ENCODE peak calls at places on chromosomes 3 and 15, in four cellular contexts. Z, E, L and F are unnamed samples.

GRCh38 chr3:45992820-45993219 is 2.8 kb downstream of the FYCO1 start:
- DNase-seq in Z (no peak), E (no peak), L (no peak), F (no peak)

GRCh38 chr3:122793568-122794416 is at the start of gene HSPBAP1:
- DNase-seq in Z (peak), E (no peak), L (peak), F (peak)

GRCh38 chr3:179731544-179731943 is 78.7 kb downstream of the USP13 start:
- DNase-seq in Z (no peak), E (no peak), L (no peak), F (no peak)

GRCh38 chr15:90730290-90730689 is 13.1 kb downstream of the BLM start:
- DNase-seq in Z (no peak), E (no peak), L (no peak), F (no peak)

GRCh38 chr3:12135029-12135634 is 23.6 kb downstream of the TIMP4 start:
- DNase-seq in Z (no peak), E (no peak), L (peak), F (peak)

GRCh38 chr3:10495003-10495402 is 10.4 kb downstream of the ATP2B2 start:
- DNase-seq in Z (no peak), E (no peak), L (peak), F (no peak)

GRCh38 chr15:34729056-34729455 is 25.7 kb downstream of the GJD2 start:
- DNase-seq in Z (no peak), E (no peak), L (no peak), F (no peak)

GRCh38 chr3:178194547-178194946 is 341.7 kb upstream of the KCNMB2 start:
- DNase-seq in Z (no peak), E (no peak), L (no peak), F (no peak)

GRCh38 chr3:50600841-50601591 is 10.6 kb downstream of the CISH start:
- DNase-seq in Z (peak), E (no peak), L (peak), F (peak)

GRCh38 chr3:105571005-105571404 is 204.3 kb downstream of the ALCAM start:
- DNase-seq in Z (no peak), E (no peak), L (no peak), F (no peak)

GRCh38 chr3:129596194-129597086 is 10.0 kb downstream of the PLXND1 start:
- DNase-seq in Z (peak), E (no peak), L (peak), F (no peak)

GRCh38 chr3:78668302-78668701 is 1099.5 kb downstream of the ROBO1 start:
- DNase-seq in Z (no peak), E (no peak), L (no peak), F (no peak)

GRCh38 chr3:52121459-52121795 is 32.8 kb downstream of the POC1A start:
- DNase-seq in Z (no peak), E (no peak), L (peak), F (no peak)

GRCh38 chr3:171772427-171773056 is 37.7 kb downstream of the PLD1 start:
- DNase-seq in Z (no peak), E (no peak), L (no peak), F (peak)

GRCh38 chr15:38065721-38066120 is 131.3 kb downstream of the TMCO5A start:
- DNase-seq in Z (no peak), E (no peak), L (no peak), F (no peak)

GRCh38 chr15:62856466-62857246 is 185.9 kb upstream of the TPM1 start:
- DNase-seq in Z (no peak), E (no peak), L (no peak), F (no peak)

GRCh38 chr15:24772709-24773373 is 97.3 kb downstream of the NPAP1 start:
- DNase-seq in Z (peak), E (no peak), L (peak), F (peak)

GRCh38 chr15:91562698-91563097 is 290.8 kb upstream of the SLCO3A1 start:
- DNase-seq in Z (no peak), E (no peak), L (no peak), F (no peak)

GRCh38 chr15:71232411-71232810 is 117.1 kb downstream of the THSD4 start:
- DNase-seq in Z (no peak), E (no peak), L (no peak), F (no peak)

GRCh38 chr3:136708339-136708985 is 43.7 kb downstream of the STAG1 start:
- DNase-seq in Z (no peak), E (no peak), L (no peak), F (no peak)

GRCh38 chr3:159150176-159150575 is 348.3 kb downstream of the MFSD1 start:
- DNase-seq in Z (no peak), E (no peak), L (no peak), F (no peak)

GRCh38 chr3:174619244-174619643 is 239.9 kb upstream of the NAALADL2 start:
- DNase-seq in Z (no peak), E (no peak), L (no peak), F (no peak)

GRCh38 chr3:36792342-36792741 is 28.0 kb upstream of the DCLK3 start:
- DNase-seq in Z (peak), E (no peak), L (no peak), F (peak)

GRCh38 chr3:141840737-141841544 is 35.5 kb upstream of the ATP1B3 start:
- DNase-seq in Z (no peak), E (no peak), L (no peak), F (peak)

GRCh38 chr3:160735801-160736200 is 20.2 kb upstream of the PPM1L start:
- DNase-seq in Z (no peak), E (no peak), L (no peak), F (no peak)

GRCh38 chr3:133466531-133467386 is 66.9 kb downstream of the BFSP2 start:
- DNase-seq in Z (no peak), E (no peak), L (peak), F (no peak)

DNA sequence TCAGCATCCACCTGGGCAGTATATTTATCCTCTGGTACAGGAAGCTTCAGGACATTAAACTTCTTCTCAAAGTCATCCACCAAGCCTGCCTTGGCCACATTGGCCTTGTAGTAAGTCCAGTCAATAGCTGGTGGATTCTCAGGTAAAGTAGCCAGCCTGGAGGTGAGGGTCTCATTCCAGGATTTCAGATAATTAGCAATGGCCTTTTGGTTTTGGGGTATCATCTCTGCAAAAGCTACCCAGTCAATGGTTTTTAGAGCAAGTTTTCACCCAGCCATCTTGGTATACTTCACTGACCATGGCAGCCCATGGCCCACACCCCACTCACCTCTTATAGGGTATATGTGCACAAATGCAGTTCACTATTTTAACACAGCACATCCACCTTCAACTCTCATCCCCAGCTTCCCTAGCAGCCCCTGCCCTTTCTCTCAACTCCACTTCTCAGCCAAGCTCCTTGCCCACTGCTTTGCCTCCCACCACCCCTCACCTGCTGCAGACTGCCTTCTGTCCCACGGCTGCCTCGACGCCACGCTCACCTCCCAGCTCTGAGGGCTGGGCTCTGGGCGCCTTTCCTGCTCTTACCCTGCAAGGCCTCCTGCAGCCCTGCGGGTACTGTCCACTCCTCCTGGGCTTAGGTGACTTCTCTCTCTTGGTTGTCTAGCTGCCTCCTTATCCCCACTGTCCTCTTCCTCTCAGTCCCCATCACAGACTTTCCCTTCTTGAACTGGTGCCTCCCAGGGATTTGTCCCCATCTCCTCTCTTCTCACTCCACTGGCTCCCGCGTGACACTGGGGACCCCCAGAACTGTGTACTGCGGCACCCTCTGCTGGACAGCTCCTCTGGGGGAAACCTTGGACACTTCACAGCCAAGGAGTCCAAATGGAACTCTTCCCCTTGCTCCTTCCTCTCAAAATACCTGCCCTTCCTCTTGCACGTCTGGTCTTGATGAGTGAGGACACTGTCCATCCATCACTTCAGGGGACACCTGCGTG is 1.7 kb upstream of the TGM5 start:
- DNase-seq in Z (no peak), E (no peak), L (no peak), F (peak)
- TF ChIP-seq CTCF in Z (peak), E (peak), L (no peak), F (peak)

GRCh38 chr3:113552851-113553250 is 20.5 kb downstream of the SIDT1 start:
- DNase-seq in Z (no peak), E (no peak), L (no peak), F (peak)
- TF ChIP-seq CTCF in Z (no peak), E (no peak), L (no peak), F (no peak)

GRCh38 chr3:114374433-114374832 is 80.6 kb downstream of the TIGIT start:
- DNase-seq in Z (no peak), E (no peak), L (no peak), F (no peak)

GRCh38 chr3:114376091-114376490 is 82.3 kb downstream of the TIGIT start:
- DNase-seq in Z (no peak), E (no peak), L (no peak), F (no peak)

GRCh38 chr3:114365268-114365667 is 71.4 kb downstream of the TIGIT start:
- DNase-seq in Z (no peak), E (no peak), L (no peak), F (no peak)

GRCh38 chr3:114365909-114366308 is 72.1 kb downstream of the TIGIT start:
- DNase-seq in Z (no peak), E (no peak), L (no peak), F (no peak)

GRCh38 chr3:114370537-114371174 is 76.8 kb downstream of the TIGIT start:
- DNase-seq in Z (no peak), E (no peak), L (no peak), F (no peak)
- TF ChIP-seq CTCF in Z (peak), E (no peak), L (no peak), F (peak)

GRCh38 chr15:74564182-74564581 is 23.2 kb downstream of the ARID3B start:
- DNase-seq in Z (no peak), E (no peak), L (no peak), F (no peak)

GRCh38 chr15:74568594-74568993 is 27.6 kb downstream of the ARID3B start:
- DNase-seq in Z (no peak), E (no peak), L (no peak), F (no peak)

GRCh38 chr15:74565381-74566085 is 24.5 kb downstream of the ARID3B start:
- DNase-seq in Z (no peak), E (no peak), L (no peak), F (no peak)

GRCh38 chr15:74563442-74563841 is 22.4 kb downstream of the ARID3B start:
- DNase-seq in Z (no peak), E (no peak), L (no peak), F (no peak)
- TF ChIP-seq CTCF in Z (no peak), E (no peak), L (no peak), F (no peak)

GRCh38 chr15:58179206-58179605 is 41.0 kb downstream of the AQP9 start:
- DNase-seq in Z (no peak), E (no peak), L (no peak), F (no peak)

GRCh38 chr15:58182460-58183163 is 44.4 kb downstream of the AQP9 start:
- DNase-seq in Z (peak), E (no peak), L (peak), F (peak)

GRCh38 chr15:58179741-58180381 is 41.7 kb downstream of the AQP9 start:
- DNase-seq in Z (no peak), E (no peak), L (no peak), F (no peak)

GRCh38 chr15:58175955-58176354 is 37.8 kb downstream of the AQP9 start:
- DNase-seq in Z (no peak), E (no peak), L (no peak), F (no peak)

DNA sequence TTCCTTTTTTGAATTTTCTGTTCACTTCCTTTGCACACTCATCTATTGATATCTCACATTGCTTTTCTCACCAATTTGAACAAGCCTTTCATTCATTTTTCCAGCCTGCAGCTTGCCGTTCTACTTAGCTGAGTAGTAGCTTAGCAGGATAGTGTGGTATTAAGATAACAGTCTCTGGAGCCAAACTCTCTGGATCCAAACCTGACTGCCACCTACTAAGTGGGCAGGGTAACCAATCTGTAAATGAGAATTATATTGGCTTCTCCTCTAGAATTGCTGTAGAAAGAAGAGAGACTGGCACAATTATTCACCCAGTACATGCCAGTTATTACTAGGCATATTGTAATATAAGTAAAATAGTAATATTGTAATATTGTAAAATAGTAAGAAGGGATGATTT is 40.5 kb downstream of the AQP9 start:
- DNase-seq in Z (no peak), E (no peak), L (no peak), F (no peak)
- TF ChIP-seq CTCF in Z (no peak), E (no peak), L (no peak), F (no peak)

GRCh38 chr15:29072444-29072843 is 186.7 kb downstream of the APBA2 start:
- DNase-seq in Z (no peak), E (no peak), L (no peak), F (no peak)

GRCh38 chr15:29074045-29074444 is 188.3 kb downstream of the APBA2 start:
- DNase-seq in Z (no peak), E (no peak), L (no peak), F (no peak)

GRCh38 chr15:29071907-29072273 is 186.1 kb downstream of the APBA2 start:
- DNase-seq in Z (no peak), E (no peak), L (no peak), F (no peak)

GRCh38 chr15:29070471-29071192 is 184.9 kb downstream of the APBA2 start:
- DNase-seq in Z (no peak), E (no peak), L (no peak), F (no peak)

GRCh38 chr15:29071193-29071906 is 185.6 kb downstream of the APBA2 start:
- DNase-seq in Z (no peak), E (no peak), L (no peak), F (no peak)
- TF ChIP-seq CTCF in Z (no peak), E (no peak), L (no peak), F (no peak)

GRCh38 chr3:98777801-98778220 is 14.7 kb downstream of the ST3GAL6 start:
- DNase-seq in Z (peak), E (no peak), L (no peak), F (no peak)
- TF ChIP-seq CTCF in Z (peak), E (no peak), L (no peak), F (no peak)